ENCODE peak calls at places on chromosomes 1 and 21, in six cellular contexts. Z, W, V, D, X and I are unnamed samples.

GRCh38 chr1:110196917-110197782 is 13.0 kb upstream of the KCNC4 start:
- DNase-seq in Z (peak; percentile 50), V (peak; percentile 41), D (no peak), W (no peak), X (no peak), I (peak; percentile 48)

GRCh38 chr21:44682580-44683151 is 703 bp upstream of the KRTAP12-1 start:
- DNase-seq in X (no peak), D (no peak), W (no peak), V (no peak), Z (peak; percentile 24), I (no peak)

GRCh38 chr1:200250469-200250868 is 159.4 kb downstream of the ZNF281 start:
- DNase-seq in W (no peak), D (no peak), X (no peak), Z (no peak), V (no peak), I (no peak)

GRCh38 chr1:13871413-13871812 is 171.4 kb downstream of the PRDM2 start:
- DNase-seq in X (no peak), Z (no peak), D (no peak), W (no peak), V (no peak), I (no peak)

GRCh38 chr1:202571719-202572339 is 138.4 kb downstream of the SYT2 start:
- DNase-seq in V (peak; percentile 59), D (no peak), Z (no peak), X (no peak), W (no peak), I (peak; percentile 47)

GRCh38 chr1:207309775-207310273 is 11.7 kb upstream of the CD55 start:
- DNase-seq in D (peak; percentile 72), W (no peak), X (no peak), V (peak; percentile 70), Z (no peak), I (peak; percentile 70)

GRCh38 chr1:25031966-25032667 is 102.0 kb upstream of the RUNX3 start:
- DNase-seq in X (no peak), Z (no peak), V (peak; percentile 63), D (no peak), W (no peak), I (no peak)

GRCh38 chr1:213385806-213386324 is 334.8 kb downstream of the RPS6KC1 start:
- DNase-seq in W (no peak), Z (no peak), V (no peak), X (no peak), D (no peak), I (no peak)

GRCh38 chr1:219209578-219209977 is 35.9 kb downstream of the LYPLAL1 start:
- DNase-seq in D (no peak), V (no peak), X (no peak), Z (no peak), W (no peak), I (no peak)

GRCh38 chr1:21340230-21340564 is 49.9 kb upstream of the ECE1 start:
- DNase-seq in Z (no peak), W (no peak), X (no peak), V (no peak), D (no peak), I (no peak)

GRCh38 chr1:34847094-34847493 is 12.5 kb downstream of the SMIM12 start:
- DNase-seq in D (no peak), X (no peak), W (no peak), V (no peak), Z (no peak), I (no peak)

GRCh38 chr1:115217150-115218033 is 120.7 kb downstream of the NGF start:
- DNase-seq in V (no peak), X (no peak), W (no peak), D (no peak), Z (no peak), I (no peak)

GRCh38 chr1:39692152-39693064 is 1.2 kb upstream of the HPCAL4 start:
- DNase-seq in W (no peak), V (no peak), Z (peak; percentile 77), D (no peak), X (no peak), I (no peak)

GRCh38 chr21:45539046-45539795 is 3.0 kb downstream of the SLC19A1 start:
- DNase-seq in D (no peak), V (no peak), Z (peak; percentile 25), W (no peak), X (no peak), I (no peak)

GRCh38 chr1:151443846-151444790 is 15.2 kb downstream of the POGZ start:
- DNase-seq in V (peak; percentile 86), X (no peak), Z (peak; percentile 48), D (peak; percentile 81), W (peak; percentile 26), I (peak; percentile 88)

GRCh38 chr1:51301152-51301843 is 29.1 kb downstream of the TTC39A start:
- DNase-seq in V (no peak), X (no peak), W (no peak), D (no peak), Z (no peak), I (no peak)

GRCh38 chr1:229432905-229433304 is 989 bp downstream of the ACTA1 start:
- DNase-seq in V (no peak), Z (no peak), D (no peak), W (no peak), X (no peak), I (no peak)

GRCh38 chr1:197526736-197527371 is 248.4 kb downstream of the DENND1B start:
- DNase-seq in D (no peak), W (no peak), X (no peak), Z (no peak), V (peak; percentile 44), I (peak; percentile 36)

GRCh38 chr1:108852141-108852540 is 4.8 kb downstream of the AKNAD1 start:
- DNase-seq in Z (no peak), V (no peak), D (no peak), X (no peak), W (no peak), I (no peak)

GRCh38 chr1:74771913-74772515 is 39.1 kb downstream of the TYW3 start:
- DNase-seq in X (no peak), Z (no peak), D (peak; percentile 27), W (peak; percentile 40), V (peak; percentile 51), I (peak; percentile 61)

GRCh38 chr1:7536891-7537591 is 234.1 kb upstream of the VAMP3 start:
- DNase-seq in W (no peak), Z (peak; percentile 52), V (no peak), D (no peak), X (no peak), I (no peak)

GRCh38 chr1:32393832-32394140 is 455 bp downstream of the BSDC1 start:
- DNase-seq in W (no peak), Z (peak; percentile 60), D (peak; percentile 20), V (no peak), X (no peak), I (no peak)

GRCh38 chr1:32396482-32396881 is 2.2 kb upstream of the BSDC1 start:
- DNase-seq in W (no peak), Z (no peak), X (no peak), V (no peak), D (no peak), I (no peak)

GRCh38 chr1:32393136-32393535 is 1.1 kb downstream of the BSDC1 start:
- DNase-seq in D (no peak), X (no peak), Z (no peak), V (peak; percentile 42), W (no peak), I (no peak)

GRCh38 chr1:32394141-32394889 is at the start of gene BSDC1:
- DNase-seq in W (peak; percentile 100), X (peak; percentile 97), Z (peak; percentile 99), V (peak; percentile 98), D (peak; percentile 98), I (peak; percentile 100)

DNA sequence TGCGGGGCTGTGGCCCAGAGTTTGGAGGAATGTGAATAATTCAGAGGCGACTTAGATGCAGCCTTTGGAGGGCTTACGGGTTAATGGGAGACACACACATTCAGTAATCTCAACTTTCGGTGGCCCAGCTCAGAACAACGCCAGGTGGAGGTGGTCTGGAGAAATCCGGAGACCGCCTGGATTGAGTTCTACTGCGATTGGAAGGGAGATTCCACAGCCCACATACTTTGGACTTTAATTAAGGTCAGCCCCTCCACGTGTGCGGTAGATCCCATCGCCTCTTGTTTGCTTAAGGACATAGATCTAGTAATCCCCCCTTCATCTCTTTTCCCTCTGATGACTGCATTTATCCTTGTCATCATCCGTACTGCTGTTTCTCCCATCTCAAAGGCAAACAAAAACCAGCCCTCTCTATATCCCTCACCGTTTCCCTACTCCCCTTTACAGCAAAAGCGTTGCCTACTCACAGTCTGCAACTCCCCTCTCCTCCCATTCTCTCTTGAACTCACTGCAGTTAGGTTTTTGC is 712 bp upstream of the BSDC1 start:
- DNase-seq in D (no peak), Z (no peak), V (peak; percentile 25), W (no peak), X (no peak), I (no peak)
- H2BK5ac ChIP-seq in D (peak overlapping the region; percentile 36), Z (no peak overlapping the region), V (peak overlapping the region; percentile 72), W (no peak overlapping the region), X (peak overlapping the region; percentile 93), I (no peak overlapping the region)

DNA sequence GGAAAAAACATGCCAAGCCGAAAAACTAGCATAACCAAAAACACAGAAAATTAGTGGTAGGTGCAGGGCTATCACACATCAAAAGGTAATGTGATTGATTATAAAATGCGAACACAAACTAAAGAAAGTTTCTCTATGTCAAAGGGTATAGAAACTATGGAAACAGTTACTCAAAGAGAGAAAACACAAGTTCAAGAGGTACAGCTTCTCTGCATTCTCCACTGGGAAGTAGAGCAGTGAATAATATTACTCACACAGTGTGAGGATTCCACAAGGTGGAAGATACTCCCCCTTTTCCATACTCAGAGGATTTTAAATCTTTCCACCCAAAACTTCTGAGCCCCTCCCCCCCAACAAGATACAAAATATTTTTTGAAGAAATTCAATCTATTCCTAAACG is 18.6 kb downstream of the AKT3 start:
- DNase-seq in V (no peak), X (no peak), W (no peak), Z (no peak), D (no peak), I (no peak)
- H3K14ac ChIP-seq in V (no peak overlapping the region), X (no peak overlapping the region), W (no peak overlapping the region), Z (no peak overlapping the region), D (no peak overlapping the region), I (no peak overlapping the region)

DNA sequence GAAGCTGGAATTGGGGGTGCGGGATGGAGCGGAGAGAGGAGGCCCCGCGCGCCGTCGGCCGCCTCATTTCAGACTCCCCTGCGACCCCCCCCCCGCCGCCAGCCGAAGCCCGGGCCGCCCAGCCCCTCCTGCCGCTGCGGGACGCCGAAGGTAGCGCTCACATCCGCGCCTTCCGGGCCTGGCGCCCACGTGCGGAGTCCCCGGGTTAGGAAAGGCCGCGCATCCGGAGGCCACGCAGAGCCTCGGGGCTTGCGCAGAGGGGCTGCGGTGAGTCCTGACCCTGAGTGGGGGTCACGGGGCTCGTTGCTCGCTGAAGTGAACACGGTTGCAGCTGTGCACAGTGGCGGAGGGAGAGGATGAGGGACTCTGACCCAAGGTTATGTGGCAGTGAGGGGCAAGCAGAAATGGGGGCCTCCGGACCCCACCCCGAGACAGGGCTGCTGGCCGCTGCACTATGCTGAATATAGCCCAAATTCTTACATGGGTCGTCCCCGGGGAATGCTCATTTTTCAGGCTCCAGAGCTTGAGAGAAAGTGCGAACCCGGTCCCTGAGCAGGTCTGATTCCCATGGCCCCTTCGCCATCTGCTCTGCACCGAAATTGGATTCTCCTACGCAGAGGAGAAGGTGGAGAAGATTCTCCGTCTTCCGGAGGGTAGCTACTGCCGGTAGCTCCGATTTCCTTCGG is 691 bp upstream of the ZNF496 start:
- DNase-seq in Z (no peak), W (peak; percentile 47), X (no peak), V (peak; percentile 42), D (no peak), I (peak; percentile 49)
- H2BK5ac ChIP-seq in Z (no peak overlapping the region), W (no peak overlapping the region), X (peak overlapping the region; percentile 69), V (peak overlapping the region; percentile 61), D (peak overlapping the region; percentile 70), I (no peak overlapping the region)

DNA sequence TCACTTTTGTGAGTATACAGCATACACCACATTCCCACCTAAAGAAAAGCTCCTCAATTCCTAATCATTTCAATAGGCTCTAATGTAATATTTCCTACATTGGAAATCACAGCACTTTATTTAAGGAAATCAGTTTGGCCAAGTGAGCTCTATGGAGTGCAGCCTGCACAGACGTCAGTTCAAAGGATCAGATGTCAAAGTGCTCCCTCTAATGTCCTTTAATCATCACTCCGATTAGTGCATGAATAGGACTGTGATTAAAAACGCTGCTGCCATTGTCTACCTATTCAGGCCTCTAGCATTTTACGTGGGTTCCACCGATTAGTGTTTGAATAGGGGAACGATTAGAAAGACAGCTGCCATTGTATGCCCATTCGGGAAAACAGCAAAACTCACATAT is 50.3 kb downstream of the DPYD start:
- DNase-seq in V (no peak), X (no peak), Z (no peak), W (peak; percentile 3), D (no peak), I (no peak)
- H3K14ac ChIP-seq in V (no peak overlapping the region), X (no peak overlapping the region), Z (no peak overlapping the region), W (no peak overlapping the region), D (no peak overlapping the region), I (no peak overlapping the region)